ENCODE peak calls at places on chromosomes 16 and 17, in five cellular contexts. A is GM13977, O is COR-L47, Z is kidney tubule cell, E is T-cell. D is an unnamed sample.

GRCh38 chr16:89798832-89799370 is 17.5 kb downstream of the FANCA start:
- DNase-seq in O (no peak), A (no peak), Z (no peak), E (no peak), D (no peak)

GRCh38 chr16:15539197-15539596 is 103.8 kb downstream of the MARF1 start:
- DNase-seq in Z (no peak), A (no peak), O (no peak), E (no peak), D (no peak)

GRCh38 chr16:88755745-88756443 is 29.1 kb downstream of the PIEZO1 start:
- DNase-seq in O (no peak), E (no peak), Z (no peak), A (no peak), D (no peak)

GRCh38 chr17:31680126-31680525 is 178.9 kb downstream of the COPRS start:
- DNase-seq in Z (no peak), O (no peak), A (peak; percentile 46), E (no peak), D (no peak)

GRCh38 chr16:47611848-47612493 is 150.8 kb downstream of the PHKB start:
- DNase-seq in E (no peak), O (no peak), Z (no peak), A (no peak), D (no peak)

GRCh38 chr17:54172654-54173316 is 350.1 kb downstream of the KIF2B start:
- DNase-seq in A (no peak), E (no peak), Z (peak; percentile 41), O (no peak), D (no peak)

GRCh38 chr17:65750678-65751077 is 189.2 kb upstream of the AXIN2 start:
- DNase-seq in O (peak; percentile 85), E (peak; percentile 58), Z (peak; percentile 97), A (no peak), D (peak; percentile 52)

GRCh38 chr16:25838724-25839186 is 147.0 kb downstream of the HS3ST4 start:
- DNase-seq in O (peak; percentile 14), Z (peak; percentile 66), A (peak; percentile 24), E (no peak), D (no peak)

GRCh38 chr16:88705076-88705684 is 1.0 kb downstream of the RNF166 start:
- DNase-seq in O (no peak), E (peak; percentile 32), A (no peak), Z (peak; percentile 25), D (peak; percentile 42)

GRCh38 chr16:31488630-31489564 is 6.0 kb downstream of the SLC5A2 start:
- DNase-seq in A (no peak), E (no peak), O (no peak), Z (no peak), D (no peak)

GRCh38 chr16:87965417-87965816 is 14.2 kb downstream of the BANP start:
- DNase-seq in O (no peak), E (no peak), A (no peak), Z (no peak), D (no peak)

GRCh38 chr17:82328141-82328993 is 5.2 kb downstream of the SECTM1 start:
- DNase-seq in Z (no peak), O (peak; percentile 44), E (no peak), A (no peak), D (no peak)

GRCh38 chr16:86375370-86375769 is 135.0 kb upstream of the FOXF1 start:
- DNase-seq in O (no peak), E (no peak), Z (no peak), A (no peak), D (no peak)

GRCh38 chr16:81901483-81901882 is 109.8 kb downstream of the SDR42E1 start:
- DNase-seq in A (no peak), Z (no peak), E (no peak), O (no peak), D (no peak)

GRCh38 chr16:89366561-89367537 is 123.5 kb downstream of the ANKRD11 start:
- DNase-seq in Z (peak; percentile 55), O (no peak), A (no peak), E (no peak), D (no peak)

GRCh38 chr16:14070877-14071575 is at the start of gene MRTFB:
- DNase-seq in O (peak; percentile 79), Z (peak; percentile 85), E (peak; percentile 80), A (peak; percentile 92), D (peak; percentile 70)

GRCh38 chr17:48721009-48721402 is 1.3 kb downstream of the PRAC1 start:
- DNase-seq in O (no peak), Z (no peak), E (no peak), A (no peak), D (no peak)

GRCh38 chr17:2906907-2907306 is 110.7 kb downstream of the RAP1GAP2 start:
- DNase-seq in E (no peak), Z (peak; percentile 82), A (no peak), O (no peak), D (no peak)

GRCh38 chr17:13266596-13266995 is 248.8 kb upstream of the ELAC2 start:
- DNase-seq in O (no peak), A (no peak), E (no peak), Z (no peak), D (no peak)

GRCh38 chr16:4407543-4408322 is 8.7 kb downstream of the CORO7 start:
- DNase-seq in O (no peak), Z (no peak), E (no peak), A (no peak), D (no peak)

GRCh38 chr17:35700157-35700556 is 31.3 kb upstream of the RASL10B start:
- DNase-seq in A (no peak), E (no peak), Z (no peak), O (no peak), D (no peak)

GRCh38 chr17:79706931-79707382 is 23.8 kb upstream of the ENPP7 start:
- DNase-seq in O (no peak), E (no peak), A (no peak), Z (no peak), D (no peak)

GRCh38 chr16:56610017-56610608 is 1.7 kb downstream of the MT2A start:
- DNase-seq in Z (peak; percentile 89), O (peak; percentile 7), A (no peak), E (peak; percentile 52), D (peak; percentile 52)

GRCh38 chr16:27568077-27568476 is 18.1 kb downstream of the KATNIP start:
- DNase-seq in Z (no peak), O (no peak), A (no peak), E (no peak), D (no peak)

GRCh38 chr17:5500247-5500803 is 14.0 kb downstream of the MIS12 start:
- DNase-seq in Z (no peak), A (peak; percentile 52), O (no peak), E (no peak), D (no peak)

GRCh38 chr17:40139566-40140058 is 725 bp upstream of the CASC3 start:
- DNase-seq in O (no peak), A (no peak), E (no peak), Z (no peak), D (peak; percentile 7)

GRCh38 chr16:83797013-83797412 is 10.8 kb upstream of the HSBP1 start:
- DNase-seq in E (no peak), A (no peak), O (no peak), Z (no peak), D (no peak)

GRCh38 chr16:84720180-84720579 is 20.4 kb downstream of the USP10 start:
- DNase-seq in Z (no peak), O (no peak), A (no peak), E (no peak), D (no peak)

GRCh38 chr17:83131268-83132011 is 52.0 kb downstream of the METRNL start:
- DNase-seq in E (no peak), O (no peak), Z (no peak), A (no peak), D (no peak)

GRCh38 chr17:63699638-63700527 is at the start of gene LIMD2:
- DNase-seq in O (peak; percentile 83), A (peak; percentile 93), E (peak; percentile 93), Z (peak; percentile 52), D (peak; percentile 81)

GRCh38 chr17:33521784-33522183 is 228.7 kb upstream of the ASIC2 start:
- DNase-seq in Z (peak; percentile 26), E (no peak), A (no peak), O (peak; percentile 3), D (no peak)